ENCODE peak calls at places on chromosomes 13 and 19, in nine cellular contexts. One of them, this sample, is unnamed.
A peak's percentile ranks its signal among the peaks of the same experiment; 100 is the strongest.

GRCh38 chr13:48504606-48505369 is 28.1 kb downstream of the RCBTB2 start:
- DNase-seq in GM23338: peak; percentile 59
- DNase-seq in amniotic stem cell: no peak
- DNase-seq in left ventricle myocardium inferior: no peak
- DNase-seq in colonic mucosa: no peak
- DNase-seq in HTR-8/SVneo: no peak
- DNase-seq in activated CD8-positive, alpha-beta memory T cell treated with anti-CD3 and anti-CD28 coated beads for 4 hours: no peak
- DNase-seq in pancreas: no peak
- DNase-seq in kidney glomerular epithelial cell: no peak
- DNase-seq in this sample: no peak

GRCh38 chr13:21360463-21360862 is 98.6 kb downstream of the ZDHHC20 start:
- DNase-seq in GM23338: no peak
- DNase-seq in amniotic stem cell: no peak
- DNase-seq in left ventricle myocardium inferior: no peak
- DNase-seq in colonic mucosa: no peak
- DNase-seq in HTR-8/SVneo: no peak
- DNase-seq in activated CD8-positive, alpha-beta memory T cell treated with anti-CD3 and anti-CD28 coated beads for 4 hours: no peak
- DNase-seq in pancreas: no peak
- DNase-seq in kidney glomerular epithelial cell: no peak
- DNase-seq in this sample: no peak

GRCh38 chr19:7382694-7383093 is 34.0 kb downstream of the ARHGEF18 start:
- DNase-seq in GM23338: no peak
- DNase-seq in amniotic stem cell: no peak
- DNase-seq in left ventricle myocardium inferior: no peak
- DNase-seq in colonic mucosa: no peak
- DNase-seq in HTR-8/SVneo: no peak
- DNase-seq in activated CD8-positive, alpha-beta memory T cell treated with anti-CD3 and anti-CD28 coated beads for 4 hours: no peak
- DNase-seq in pancreas: no peak
- DNase-seq in kidney glomerular epithelial cell: no peak
- DNase-seq in this sample: no peak

GRCh38 chr19:54420383-54421168 is 5.3 kb downstream of the TTYH1 start:
- DNase-seq in GM23338: peak; percentile 94
- DNase-seq in amniotic stem cell: no peak
- DNase-seq in left ventricle myocardium inferior: peak; percentile 55
- DNase-seq in colonic mucosa: no peak
- DNase-seq in HTR-8/SVneo: no peak
- DNase-seq in activated CD8-positive, alpha-beta memory T cell treated with anti-CD3 and anti-CD28 coated beads for 4 hours: no peak
- DNase-seq in pancreas: peak; percentile 82
- DNase-seq in kidney glomerular epithelial cell: no peak
- DNase-seq in this sample: peak; percentile 74

GRCh38 chr19:15118248-15118647 is 11.0 kb downstream of the SYDE1 start:
- DNase-seq in GM23338: no peak
- DNase-seq in amniotic stem cell: no peak
- DNase-seq in left ventricle myocardium inferior: no peak
- DNase-seq in colonic mucosa: no peak
- DNase-seq in HTR-8/SVneo: no peak
- DNase-seq in activated CD8-positive, alpha-beta memory T cell treated with anti-CD3 and anti-CD28 coated beads for 4 hours: no peak
- DNase-seq in pancreas: no peak
- DNase-seq in kidney glomerular epithelial cell: no peak
- DNase-seq in this sample: no peak

GRCh38 chr13:24254151-24254810 is 55.1 kb upstream of the C1QTNF9 start:
- DNase-seq in GM23338: no peak
- DNase-seq in amniotic stem cell: no peak
- DNase-seq in left ventricle myocardium inferior: no peak
- DNase-seq in colonic mucosa: no peak
- DNase-seq in HTR-8/SVneo: no peak
- DNase-seq in activated CD8-positive, alpha-beta memory T cell treated with anti-CD3 and anti-CD28 coated beads for 4 hours: no peak
- DNase-seq in pancreas: no peak
- DNase-seq in kidney glomerular epithelial cell: no peak
- DNase-seq in this sample: no peak

GRCh38 chr19:35363711-35364425 is 5.6 kb downstream of the FFAR3 start:
- DNase-seq in GM23338: no peak
- DNase-seq in amniotic stem cell: no peak
- DNase-seq in left ventricle myocardium inferior: no peak
- DNase-seq in colonic mucosa: no peak
- DNase-seq in HTR-8/SVneo: no peak
- DNase-seq in activated CD8-positive, alpha-beta memory T cell treated with anti-CD3 and anti-CD28 coated beads for 4 hours: no peak
- DNase-seq in pancreas: no peak
- DNase-seq in kidney glomerular epithelial cell: no peak
- DNase-seq in this sample: no peak

GRCh38 chr19:40745402-40745780 is 4.9 kb downstream of the ACTMAP start:
- DNase-seq in GM23338: no peak
- DNase-seq in amniotic stem cell: no peak
- DNase-seq in left ventricle myocardium inferior: no peak
- DNase-seq in colonic mucosa: no peak
- DNase-seq in HTR-8/SVneo: no peak
- DNase-seq in activated CD8-positive, alpha-beta memory T cell treated with anti-CD3 and anti-CD28 coated beads for 4 hours: no peak
- DNase-seq in pancreas: no peak
- DNase-seq in kidney glomerular epithelial cell: peak; percentile 37
- DNase-seq in this sample: peak; percentile 60

GRCh38 chr13:35963982-35964665 is 167.1 kb downstream of the DCLK1 start:
- DNase-seq in GM23338: no peak
- DNase-seq in amniotic stem cell: no peak
- DNase-seq in left ventricle myocardium inferior: no peak
- DNase-seq in colonic mucosa: no peak
- DNase-seq in HTR-8/SVneo: no peak
- DNase-seq in activated CD8-positive, alpha-beta memory T cell treated with anti-CD3 and anti-CD28 coated beads for 4 hours: no peak
- DNase-seq in pancreas: no peak
- DNase-seq in kidney glomerular epithelial cell: no peak
- DNase-seq in this sample: no peak

GRCh38 chr19:48524728-48525127 is 13.1 kb upstream of the LMTK3 start:
- DNase-seq in GM23338: no peak
- DNase-seq in amniotic stem cell: no peak
- DNase-seq in left ventricle myocardium inferior: no peak
- DNase-seq in colonic mucosa: no peak
- DNase-seq in HTR-8/SVneo: no peak
- DNase-seq in activated CD8-positive, alpha-beta memory T cell treated with anti-CD3 and anti-CD28 coated beads for 4 hours: no peak
- DNase-seq in pancreas: no peak
- DNase-seq in kidney glomerular epithelial cell: no peak
- DNase-seq in this sample: no peak

GRCh38 chr19:54254195-54254906 is 2.7 kb downstream of the LILRB5 start:
- DNase-seq in GM23338: peak; percentile 32
- DNase-seq in amniotic stem cell: no peak
- DNase-seq in left ventricle myocardium inferior: no peak
- DNase-seq in colonic mucosa: no peak
- DNase-seq in HTR-8/SVneo: no peak
- DNase-seq in activated CD8-positive, alpha-beta memory T cell treated with anti-CD3 and anti-CD28 coated beads for 4 hours: no peak
- DNase-seq in pancreas: no peak
- DNase-seq in kidney glomerular epithelial cell: no peak
- DNase-seq in this sample: no peak

GRCh38 chr19:4278926-4279529 is at the start of gene SHD:
- DNase-seq in GM23338: peak; percentile 72
- DNase-seq in amniotic stem cell: no peak
- DNase-seq in left ventricle myocardium inferior: no peak
- DNase-seq in colonic mucosa: no peak
- DNase-seq in HTR-8/SVneo: no peak
- DNase-seq in activated CD8-positive, alpha-beta memory T cell treated with anti-CD3 and anti-CD28 coated beads for 4 hours: no peak
- DNase-seq in pancreas: no peak
- DNase-seq in kidney glomerular epithelial cell: no peak
- DNase-seq in this sample: no peak

GRCh38 chr13:42028113-42028799 is 20.2 kb upstream of the DGKH start:
- DNase-seq in GM23338: no peak
- DNase-seq in amniotic stem cell: no peak
- DNase-seq in left ventricle myocardium inferior: no peak
- DNase-seq in colonic mucosa: peak; percentile 84
- DNase-seq in HTR-8/SVneo: no peak
- DNase-seq in activated CD8-positive, alpha-beta memory T cell treated with anti-CD3 and anti-CD28 coated beads for 4 hours: no peak
- DNase-seq in pancreas: no peak
- DNase-seq in kidney glomerular epithelial cell: no peak
- DNase-seq in this sample: peak; percentile 71

GRCh38 chr19:54817670-54818536 is 1.6 kb downstream of the KIR3DL1 start:
- DNase-seq in GM23338: no peak
- DNase-seq in amniotic stem cell: no peak
- DNase-seq in left ventricle myocardium inferior: no peak
- DNase-seq in colonic mucosa: no peak
- DNase-seq in HTR-8/SVneo: no peak
- DNase-seq in activated CD8-positive, alpha-beta memory T cell treated with anti-CD3 and anti-CD28 coated beads for 4 hours: no peak
- DNase-seq in pancreas: no peak
- DNase-seq in kidney glomerular epithelial cell: no peak
- DNase-seq in this sample: no peak

GRCh38 chr13:112885782-112886268 is 83.2 kb upstream of the MCF2L start:
- DNase-seq in GM23338: peak; percentile 87
- DNase-seq in amniotic stem cell: no peak
- DNase-seq in left ventricle myocardium inferior: peak; percentile 82
- DNase-seq in colonic mucosa: peak; percentile 87
- DNase-seq in HTR-8/SVneo: no peak
- DNase-seq in activated CD8-positive, alpha-beta memory T cell treated with anti-CD3 and anti-CD28 coated beads for 4 hours: no peak
- DNase-seq in pancreas: peak; percentile 92
- DNase-seq in kidney glomerular epithelial cell: peak; percentile 75
- DNase-seq in this sample: peak; percentile 87

GRCh38 chr13:101941095-101941777 is 460.6 kb downstream of the FGF14 start:
- DNase-seq in GM23338: peak; percentile 57
- DNase-seq in amniotic stem cell: no peak
- DNase-seq in left ventricle myocardium inferior: no peak
- DNase-seq in colonic mucosa: no peak
- DNase-seq in HTR-8/SVneo: no peak
- DNase-seq in activated CD8-positive, alpha-beta memory T cell treated with anti-CD3 and anti-CD28 coated beads for 4 hours: no peak
- DNase-seq in pancreas: no peak
- DNase-seq in kidney glomerular epithelial cell: no peak
- DNase-seq in this sample: peak; percentile 5

GRCh38 chr13:23022667-23023066 is 158.1 kb upstream of the SGCG start:
- DNase-seq in GM23338: no peak
- DNase-seq in amniotic stem cell: no peak
- DNase-seq in left ventricle myocardium inferior: no peak
- DNase-seq in colonic mucosa: no peak
- DNase-seq in HTR-8/SVneo: no peak
- DNase-seq in activated CD8-positive, alpha-beta memory T cell treated with anti-CD3 and anti-CD28 coated beads for 4 hours: no peak
- DNase-seq in pancreas: no peak
- DNase-seq in kidney glomerular epithelial cell: no peak
- DNase-seq in this sample: no peak

GRCh38 chr19:48992571-48993174 is 436 bp downstream of the GYS1 start:
- DNase-seq in GM23338: peak; percentile 51
- DNase-seq in amniotic stem cell: no peak
- DNase-seq in left ventricle myocardium inferior: no peak
- DNase-seq in colonic mucosa: peak; percentile 47
- DNase-seq in HTR-8/SVneo: no peak
- DNase-seq in activated CD8-positive, alpha-beta memory T cell treated with anti-CD3 and anti-CD28 coated beads for 4 hours: no peak
- DNase-seq in pancreas: peak; percentile 28
- DNase-seq in kidney glomerular epithelial cell: no peak
- DNase-seq in this sample: no peak

GRCh38 chr19:15433519-15434069 is 14.8 kb upstream of the AKAP8L start:
- DNase-seq in GM23338: no peak
- DNase-seq in amniotic stem cell: no peak
- DNase-seq in left ventricle myocardium inferior: no peak
- DNase-seq in colonic mucosa: no peak
- DNase-seq in HTR-8/SVneo: no peak
- DNase-seq in activated CD8-positive, alpha-beta memory T cell treated with anti-CD3 and anti-CD28 coated beads for 4 hours: no peak
- DNase-seq in pancreas: no peak
- DNase-seq in kidney glomerular epithelial cell: no peak
- DNase-seq in this sample: no peak

GRCh38 chr19:41886761-41887710 is 4.1 kb downstream of the ARHGEF1 start:
- DNase-seq in GM23338: peak; percentile 64
- DNase-seq in amniotic stem cell: no peak
- DNase-seq in left ventricle myocardium inferior: no peak
- DNase-seq in colonic mucosa: no peak
- DNase-seq in HTR-8/SVneo: no peak
- DNase-seq in activated CD8-positive, alpha-beta memory T cell treated with anti-CD3 and anti-CD28 coated beads for 4 hours: no peak
- DNase-seq in pancreas: no peak
- DNase-seq in kidney glomerular epithelial cell: no peak
- DNase-seq in this sample: no peak

GRCh38 chr13:110950356-110950755 is 35.5 kb upstream of the ANKRD10 start:
- DNase-seq in GM23338: no peak
- DNase-seq in amniotic stem cell: no peak
- DNase-seq in left ventricle myocardium inferior: no peak
- DNase-seq in colonic mucosa: no peak
- DNase-seq in HTR-8/SVneo: no peak
- DNase-seq in activated CD8-positive, alpha-beta memory T cell treated with anti-CD3 and anti-CD28 coated beads for 4 hours: no peak
- DNase-seq in pancreas: no peak
- DNase-seq in kidney glomerular epithelial cell: no peak
- DNase-seq in this sample: no peak

GRCh38 chr13:44713793-44714469 is 137.8 kb upstream of the TSC22D1 start:
- DNase-seq in GM23338: no peak
- DNase-seq in amniotic stem cell: peak; percentile 87
- DNase-seq in left ventricle myocardium inferior: no peak
- DNase-seq in colonic mucosa: no peak
- DNase-seq in HTR-8/SVneo: peak; percentile 53
- DNase-seq in activated CD8-positive, alpha-beta memory T cell treated with anti-CD3 and anti-CD28 coated beads for 4 hours: no peak
- DNase-seq in pancreas: no peak
- DNase-seq in kidney glomerular epithelial cell: peak; percentile 89
- DNase-seq in this sample: peak; percentile 32

GRCh38 chr13:114109646-114110045 is 22.8 kb downstream of the RASA3 start:
- DNase-seq in GM23338: no peak
- DNase-seq in amniotic stem cell: no peak
- DNase-seq in left ventricle myocardium inferior: no peak
- DNase-seq in colonic mucosa: no peak
- DNase-seq in HTR-8/SVneo: no peak
- DNase-seq in activated CD8-positive, alpha-beta memory T cell treated with anti-CD3 and anti-CD28 coated beads for 4 hours: no peak
- DNase-seq in pancreas: no peak
- DNase-seq in kidney glomerular epithelial cell: no peak
- DNase-seq in this sample: no peak

GRCh38 chr13:110209950-110210603 is 96.9 kb downstream of the COL4A1 start:
- DNase-seq in GM23338: no peak
- DNase-seq in amniotic stem cell: no peak
- DNase-seq in left ventricle myocardium inferior: no peak
- DNase-seq in colonic mucosa: no peak
- DNase-seq in HTR-8/SVneo: no peak
- DNase-seq in activated CD8-positive, alpha-beta memory T cell treated with anti-CD3 and anti-CD28 coated beads for 4 hours: no peak
- DNase-seq in pancreas: no peak
- DNase-seq in kidney glomerular epithelial cell: no peak
- DNase-seq in this sample: no peak

GRCh38 chr13:48603375-48603774 is 50.4 kb upstream of the CYSLTR2 start:
- DNase-seq in GM23338: no peak
- DNase-seq in amniotic stem cell: no peak
- DNase-seq in left ventricle myocardium inferior: no peak
- DNase-seq in colonic mucosa: no peak
- DNase-seq in HTR-8/SVneo: no peak
- DNase-seq in activated CD8-positive, alpha-beta memory T cell treated with anti-CD3 and anti-CD28 coated beads for 4 hours: no peak
- DNase-seq in pancreas: no peak
- DNase-seq in kidney glomerular epithelial cell: no peak
- DNase-seq in this sample: no peak

GRCh38 chr13:46109451-46109850 is 4.6 kb upstream of the CPB2 start:
- DNase-seq in GM23338: no peak
- DNase-seq in amniotic stem cell: no peak
- DNase-seq in left ventricle myocardium inferior: no peak
- DNase-seq in colonic mucosa: no peak
- DNase-seq in HTR-8/SVneo: no peak
- DNase-seq in activated CD8-positive, alpha-beta memory T cell treated with anti-CD3 and anti-CD28 coated beads for 4 hours: no peak
- DNase-seq in pancreas: no peak
- DNase-seq in kidney glomerular epithelial cell: no peak
- DNase-seq in this sample: no peak

GRCh38 chr19:5436101-5436947 is 18.9 kb upstream of the ZNRF4 start:
- DNase-seq in GM23338: peak; percentile 96
- DNase-seq in amniotic stem cell: peak; percentile 25
- DNase-seq in left ventricle myocardium inferior: no peak
- DNase-seq in colonic mucosa: no peak
- DNase-seq in HTR-8/SVneo: peak; percentile 95
- DNase-seq in activated CD8-positive, alpha-beta memory T cell treated with anti-CD3 and anti-CD28 coated beads for 4 hours: no peak
- DNase-seq in pancreas: no peak
- DNase-seq in kidney glomerular epithelial cell: peak; percentile 9
- DNase-seq in this sample: peak; percentile 60

GRCh38 chr13:112103971-112104872 is 37.3 kb downstream of the SOX1 start:
- DNase-seq in GM23338: peak; percentile 86
- DNase-seq in amniotic stem cell: no peak
- DNase-seq in left ventricle myocardium inferior: no peak
- DNase-seq in colonic mucosa: no peak
- DNase-seq in HTR-8/SVneo: no peak
- DNase-seq in activated CD8-positive, alpha-beta memory T cell treated with anti-CD3 and anti-CD28 coated beads for 4 hours: no peak
- DNase-seq in pancreas: no peak
- DNase-seq in kidney glomerular epithelial cell: no peak
- DNase-seq in this sample: no peak

GRCh38 chr13:27168086-27168485 is 3.5 kb downstream of the USP12 start:
- DNase-seq in GM23338: no peak
- DNase-seq in amniotic stem cell: no peak
- DNase-seq in left ventricle myocardium inferior: no peak
- DNase-seq in colonic mucosa: no peak
- DNase-seq in HTR-8/SVneo: no peak
- DNase-seq in activated CD8-positive, alpha-beta memory T cell treated with anti-CD3 and anti-CD28 coated beads for 4 hours: no peak
- DNase-seq in pancreas: no peak
- DNase-seq in kidney glomerular epithelial cell: no peak
- DNase-seq in this sample: no peak